ENCODE peak calls at places on chromosome 4, in four cellular contexts. L is GM12878, B is HepG2, M is A549. H is an unnamed sample.

GRCh38 chr4:79609853-79610252 is 201.8 kb upstream of the GK2 start:
- DNase-seq in L (no peak), B (no peak), M (no peak), H (no peak)

GRCh38 chr4:33184684-33185083 is 2464.5 kb downstream of the PCDH7 start:
- DNase-seq in L (peak), B (no peak), M (no peak), H (no peak)

GRCh38 chr4:2186133-2186864 is 55.6 kb downstream of the HAUS3 start:
- DNase-seq in L (no peak), B (peak), M (no peak), H (no peak)

GRCh38 chr4:54318904-54319303 is 89.8 kb downstream of the PDGFRA start:
- DNase-seq in L (no peak), B (peak), M (peak), H (no peak)

GRCh38 chr4:48331577-48332340 is 9.6 kb upstream of the SLAIN2 start:
- DNase-seq in L (no peak), B (no peak), M (no peak), H (no peak)

GRCh38 chr4:142083264-142083663 is 446.9 kb downstream of the IL15 start:
- DNase-seq in L (no peak), B (no peak), M (no peak), H (no peak)

GRCh38 chr4:172142331-172142738 is 329.1 kb downstream of the GALNTL6 start:
- DNase-seq in L (no peak), B (no peak), M (no peak), H (no peak)

GRCh38 chr4:72701987-72702819 is 133.2 kb upstream of the ADAMTS3 start:
- DNase-seq in L (no peak), B (peak), M (peak), H (no peak)

GRCh38 chr4:98522062-98522461 is 136.3 kb downstream of the TSPAN5 start:
- DNase-seq in L (no peak), B (no peak), M (no peak), H (no peak)

GRCh38 chr4:114839986-114840385 is 241.4 kb downstream of the UGT8 start:
- DNase-seq in L (no peak), B (no peak), M (no peak), H (no peak)

GRCh38 chr4:57074753-57075152 is 35.4 kb downstream of the IGFBP7 start:
- DNase-seq in L (no peak), B (no peak), M (no peak), H (no peak)

GRCh38 chr4:159376289-159376688 is 273.4 kb downstream of the RAPGEF2 start:
- DNase-seq in L (no peak), B (no peak), M (no peak), H (no peak)

GRCh38 chr4:112038861-112039260 is 106.4 kb upstream of the FAM241A start:
- DNase-seq in L (no peak), B (no peak), M (no peak), H (no peak)

GRCh38 chr4:134518574-134519217 is 317.1 kb upstream of the PABPC4L start:
- DNase-seq in L (no peak), B (no peak), M (no peak), H (no peak)

GRCh38 chr4:189941005-189941450 is 356 bp downstream of the FRG1 start:
- DNase-seq in L (no peak), B (no peak), M (no peak), H (no peak)
- TF ChIP-seq EP300 in L (no peak), B (no peak), M (no peak), H (no peak)

DNA sequence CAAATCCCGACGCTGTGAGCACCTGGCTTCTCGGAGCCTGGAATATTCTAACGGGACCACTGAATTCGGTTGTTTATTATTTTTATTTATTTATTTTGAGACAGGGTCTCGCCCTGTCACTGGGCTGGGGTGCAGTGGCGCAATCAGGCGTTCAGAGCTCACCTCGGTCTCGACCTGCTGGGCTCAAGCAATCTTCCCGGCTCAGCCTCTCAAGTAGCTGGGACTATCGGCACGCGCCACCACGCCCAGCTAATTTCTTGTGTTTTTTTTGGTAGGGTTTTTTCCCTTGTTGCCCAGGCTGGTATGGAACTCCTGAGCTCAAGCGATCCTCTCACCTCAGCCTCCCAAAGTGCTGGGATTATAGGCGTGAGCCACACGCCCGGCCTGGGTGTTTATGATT is 21.5 kb upstream of the S100P start:
- DNase-seq in L (no peak), B (no peak), M (no peak), H (no peak)
- TF ChIP-seq EP300 in L (no peak), B (no peak), M (no peak), H (no peak)

GRCh38 chr4:31979988-31980387 is 1259.8 kb downstream of the PCDH7 start:
- DNase-seq in L (no peak), B (no peak), M (no peak), H (no peak)
- TF ChIP-seq EP300 in L (no peak), B (no peak), M (no peak), H (no peak)

GRCh38 chr4:146153964-146154536 is 21.5 kb upstream of the LSM6 start:
- DNase-seq in L (no peak), B (no peak), M (no peak), H (no peak)
- TF ChIP-seq EP300 in L (no peak), B (no peak), M (no peak), H (no peak)

GRCh38 chr4:139744232-139744631 is 78.6 kb downstream of the MGST2 start:
- DNase-seq in L (no peak), B (no peak), M (no peak), H (no peak)

GRCh38 chr4:139743027-139743426 is 77.4 kb downstream of the MGST2 start:
- DNase-seq in L (no peak), B (no peak), M (no peak), H (no peak)

GRCh38 chr4:139738846-139739613 is 73.4 kb downstream of the MGST2 start:
- DNase-seq in L (no peak), B (peak), M (no peak), H (no peak)

GRCh38 chr4:139740121-139740520 is 74.5 kb downstream of the MGST2 start:
- DNase-seq in L (no peak), B (no peak), M (no peak), H (peak)

DNA sequence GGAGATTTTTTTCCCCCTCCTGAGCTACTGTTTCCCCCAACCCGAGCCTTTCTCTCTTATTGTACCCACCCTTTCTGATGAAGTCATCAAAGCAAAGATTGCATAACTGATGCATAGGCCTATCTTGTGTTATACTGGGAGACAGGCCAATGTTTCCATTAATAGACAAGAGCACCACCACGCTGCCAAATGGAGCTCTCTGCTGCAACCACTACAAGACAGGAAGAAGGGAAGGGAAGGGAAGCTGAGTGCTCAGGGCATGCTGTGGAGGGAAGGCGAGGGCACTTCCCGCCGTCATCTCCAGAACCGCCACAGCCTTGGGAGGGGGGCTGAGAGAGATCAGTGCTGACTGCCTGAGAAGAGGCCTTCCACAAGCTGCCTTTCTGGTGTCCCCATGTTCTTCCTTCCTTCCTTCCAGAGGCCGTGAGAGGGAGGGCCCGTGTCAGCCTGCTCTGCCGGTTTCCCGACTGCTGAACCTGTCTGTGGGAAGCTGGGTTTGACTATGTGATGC is 75.0 kb downstream of the MGST2 start:
- DNase-seq in L (no peak), B (peak), M (peak), H (peak)
- TF ChIP-seq EP300 in L (no peak), B (no peak), M (no peak), H (no peak)

DNA sequence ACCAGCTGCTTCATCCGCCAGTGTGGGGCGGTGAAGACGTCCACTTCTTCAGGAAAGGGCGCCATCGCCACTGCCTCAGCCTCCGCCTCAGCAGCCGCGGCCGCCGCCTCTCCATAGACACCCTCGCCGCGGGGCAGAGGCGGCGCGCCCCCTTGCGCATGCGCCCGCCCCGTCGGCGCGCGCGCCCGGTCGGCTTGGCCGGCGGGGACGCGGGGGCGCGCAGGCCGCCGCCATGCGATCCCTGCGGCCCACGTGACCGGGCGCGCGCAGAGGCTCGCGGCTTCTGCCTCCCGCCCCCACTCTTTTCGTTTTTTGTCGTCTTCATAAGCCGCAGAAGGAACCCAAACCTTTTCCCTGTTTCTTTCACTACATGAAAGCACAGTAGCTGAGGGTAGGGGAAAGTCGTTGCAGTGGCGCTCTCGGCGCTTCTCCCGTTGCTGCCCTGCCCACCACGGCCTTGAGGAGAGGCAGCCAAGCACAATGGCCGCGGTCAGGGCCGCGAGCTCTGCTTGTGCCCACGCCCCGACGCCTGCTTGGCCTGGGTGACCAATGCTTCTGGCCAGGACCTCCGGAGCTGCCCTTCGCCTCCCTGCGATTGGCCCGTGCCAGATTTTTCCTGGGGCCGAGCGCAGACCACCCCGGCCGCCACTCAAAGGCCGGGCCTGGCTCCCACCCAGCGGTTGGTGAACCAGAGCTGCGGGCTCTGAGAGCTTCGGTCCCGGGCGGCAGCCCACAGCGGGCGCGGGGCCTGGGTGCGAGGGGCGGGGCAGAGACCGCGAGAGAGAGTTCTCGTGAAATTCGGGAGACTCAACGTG is at the start of gene FBXL5:
- DNase-seq in L (peak), B (peak), M (peak), H (peak)
- TF ChIP-seq EP300 in L (no peak), B (no peak), M (no peak), H (no peak)

GRCh38 chr4:123616970-123617392 is 220.4 kb downstream of the SPRY1 start:
- DNase-seq in L (no peak), B (no peak), M (no peak), H (no peak)
- TF ChIP-seq EP300 in L (no peak), B (no peak), M (no peak), H (no peak)

GRCh38 chr4:94744830-94745229 is 12.9 kb upstream of the BMPR1B start:
- DNase-seq in L (no peak), B (no peak), M (no peak), H (no peak)
- TF ChIP-seq EP300 in L (no peak), B (no peak), M (no peak), H (no peak)

DNA sequence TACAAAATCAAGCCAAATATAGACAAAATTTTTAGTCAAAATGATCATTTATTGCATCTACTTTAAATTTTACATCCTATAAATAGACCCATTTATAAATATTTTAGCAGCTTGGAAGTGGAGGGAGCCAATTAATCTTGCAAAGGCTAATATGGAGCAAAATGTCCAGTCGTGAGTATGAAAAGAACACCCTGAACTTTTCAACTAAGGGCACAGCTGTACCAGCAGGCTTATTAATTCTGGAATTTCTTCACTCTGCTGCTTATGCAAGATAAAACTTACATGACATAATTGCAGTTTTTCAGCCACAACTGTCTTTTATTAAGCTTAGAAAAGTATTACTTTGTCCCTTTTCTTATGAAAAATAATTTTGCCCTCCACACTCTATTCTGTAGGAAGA is 22.9 kb upstream of the USP53 start:
- DNase-seq in L (no peak), B (no peak), M (no peak), H (no peak)
- TF ChIP-seq EP300 in L (no peak), B (no peak), M (no peak), H (no peak)

DNA sequence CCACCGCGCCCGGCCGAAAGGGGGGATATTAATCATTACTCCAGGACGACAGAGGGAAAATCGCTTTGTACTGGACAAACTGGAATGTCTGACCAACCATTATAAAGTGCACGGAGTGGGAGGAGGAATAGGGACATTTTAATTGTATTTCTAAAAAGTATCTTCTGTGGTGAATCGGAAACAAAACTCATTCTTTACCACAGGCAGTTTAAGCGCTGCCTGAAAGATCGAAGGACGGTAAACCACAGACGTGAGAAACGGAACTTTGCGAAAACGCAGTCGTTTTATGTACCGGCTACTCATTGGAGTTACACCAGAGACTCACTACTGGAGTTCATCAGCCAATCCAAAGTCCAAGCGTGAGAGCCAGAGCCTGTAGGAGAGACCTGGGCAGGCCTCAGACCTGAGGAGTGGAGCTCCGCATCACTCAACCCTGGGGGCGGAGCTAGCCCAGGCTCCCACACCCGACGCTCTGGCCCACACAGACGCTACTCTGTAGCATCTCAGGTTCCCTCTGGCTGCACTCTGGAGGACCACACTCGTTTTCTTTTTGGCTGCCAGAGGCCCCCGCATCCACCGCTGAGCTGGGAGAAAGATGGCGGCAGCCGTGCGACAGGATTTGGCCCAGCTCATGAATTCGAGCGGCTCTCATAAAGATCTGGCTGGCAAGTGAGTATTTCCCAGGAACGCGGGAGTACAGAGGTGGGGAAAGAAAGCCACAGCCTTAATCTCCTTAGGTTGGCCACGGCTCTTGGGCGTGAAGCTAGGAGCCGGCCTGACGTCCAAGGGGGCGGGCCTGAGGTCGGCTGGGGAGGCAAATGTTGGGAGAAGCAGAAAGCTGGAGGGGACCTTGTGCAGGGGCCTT is at the start of gene COPS4:
- DNase-seq in L (peak), B (peak), M (peak), H (peak)
- TF ChIP-seq EP300 in L (peak), B (peak), M (peak), H (no peak)